ENCODE peak calls at places on chromosomes 4 and X, in ten cellular contexts. N is uterus, Y is dorsolateral prefrontal cortex, W is brain microvascular endothelial cell, I is endodermal cell, V is stomach, A is right lobe of liver, B is RWPE2, D is AG04450, Q is upper lobe of right lung. S is an unnamed sample.

GRCh38 chrX:57587607-57588006 is 4.2 kb upstream of the ZXDB start:
- DNase-seq in N (no peak), Y (no peak), W (no peak), I (no peak), V (no peak), A (no peak), B (no peak), D (no peak), Q (no peak), S (no peak)

GRCh38 chrX:2708016-2708415 is 16.9 kb downstream of the CD99 start:
- DNase-seq in N (no peak), Y (no peak), W (no peak), I (peak), V (no peak), A (no peak), B (no peak), D (no peak), Q (no peak), S (no peak)

GRCh38 chr4:107392951-107393350 is 327.1 kb downstream of the PAPSS1 start:
- DNase-seq in N (no peak), Y (no peak), W (no peak), I (no peak), V (no peak), A (no peak), B (no peak), D (no peak), Q (no peak), S (no peak)

GRCh38 chr4:5712517-5712916 is 1.5 kb downstream of the EVC start:
- DNase-seq in N (no peak), Y (no peak), W (peak), I (peak), V (no peak), A (no peak), B (no peak), D (no peak), Q (no peak), S (no peak)

GRCh38 chr4:129092636-129093172 is 635 bp downstream of the SCLT1 start:
- DNase-seq in N (no peak), Y (no peak), W (peak), I (no peak), V (no peak), A (no peak), B (no peak), D (no peak), Q (no peak), S (no peak)

GRCh38 chrX:68826113-68826980 is 2.5 kb upstream of the EFNB1 start:
- DNase-seq in N (no peak), Y (no peak), W (no peak), I (no peak), V (no peak), A (peak), B (no peak), D (no peak), Q (no peak), S (no peak)

GRCh38 chrX:7218321-7219152 is 70.6 kb upstream of the PUDP start:
- DNase-seq in N (no peak), Y (no peak), W (no peak), I (no peak), V (no peak), A (no peak), B (no peak), D (no peak), Q (no peak), S (no peak)

GRCh38 chr4:73222466-73223257 is 35.9 kb downstream of the ANKRD17 start:
- DNase-seq in N (peak), Y (peak), W (peak), I (peak), V (peak), A (no peak), B (no peak), D (peak), Q (no peak), S (peak)

GRCh38 chr4:187547281-187547680 is 448.3 kb upstream of the ZFP42 start:
- DNase-seq in N (no peak), Y (no peak), W (no peak), I (no peak), V (no peak), A (no peak), B (no peak), D (no peak), Q (no peak), S (no peak)

GRCh38 chrX:14801136-14801535 is 71.7 kb downstream of the FANCB start:
- DNase-seq in N (no peak), Y (no peak), W (no peak), I (no peak), V (no peak), A (no peak), B (no peak), D (no peak), Q (no peak), S (no peak)

GRCh38 chr4:7677799-7678301 is 243.1 kb upstream of the PSAPL1 start:
- DNase-seq in N (no peak), Y (peak), W (no peak), I (no peak), V (no peak), A (peak), B (no peak), D (no peak), Q (no peak), S (no peak)

GRCh38 chr4:164188236-164188635 is 565.7 kb upstream of the SMIM31 start:
- DNase-seq in N (no peak), Y (no peak), W (no peak), I (no peak), V (no peak), A (no peak), B (no peak), D (no peak), Q (no peak), S (no peak)

GRCh38 chr4:184439856-184440592 is 34.3 kb downstream of the IRF2 start:
- DNase-seq in N (no peak), Y (no peak), W (peak), I (peak), V (peak), A (no peak), B (no peak), D (peak), Q (no peak), S (peak)

GRCh38 chr4:155392486-155393184 is 15.9 kb upstream of the MAP9 start:
- DNase-seq in N (no peak), Y (no peak), W (peak), I (no peak), V (no peak), A (no peak), B (no peak), D (peak), Q (no peak), S (no peak)

GRCh38 chr4:159697322-159698283 is 594.7 kb downstream of the RAPGEF2 start:
- DNase-seq in N (no peak), Y (no peak), W (no peak), I (no peak), V (no peak), A (no peak), B (no peak), D (no peak), Q (no peak), S (no peak)

GRCh38 chr4:19473569-19473968 is 778.1 kb upstream of the SLIT2 start:
- DNase-seq in N (no peak), Y (no peak), W (no peak), I (no peak), V (no peak), A (no peak), B (no peak), D (no peak), Q (no peak), S (no peak)

GRCh38 chr4:89788243-89789072 is 48.5 kb downstream of the SNCA start:
- DNase-seq in N (peak), Y (no peak), W (peak), I (no peak), V (no peak), A (no peak), B (no peak), D (no peak), Q (no peak), S (no peak)

GRCh38 chrX:123909498-123909897 is 49.6 kb downstream of the XIAP start:
- DNase-seq in N (no peak), Y (no peak), W (no peak), I (no peak), V (no peak), A (no peak), B (no peak), D (peak), Q (no peak), S (no peak)

GRCh38 chr4:39043058-39043696 is 11.0 kb upstream of the TMEM156 start:
- DNase-seq in N (no peak), Y (no peak), W (peak), I (no peak), V (no peak), A (peak), B (no peak), D (no peak), Q (no peak), S (no peak)

GRCh38 chr4:10084651-10085320 is 31.8 kb downstream of the WDR1 start:
- DNase-seq in N (peak), Y (peak), W (no peak), I (no peak), V (no peak), A (peak), B (peak), D (no peak), Q (peak), S (no peak)

GRCh38 chr4:183297675-183298074 is 22.4 kb downstream of the CLDN22 start:
- DNase-seq in N (no peak), Y (no peak), W (no peak), I (no peak), V (no peak), A (no peak), B (no peak), D (no peak), Q (no peak), S (no peak)

GRCh38 chr4:141643557-141643956 is 7.2 kb downstream of the IL15 start:
- DNase-seq in N (no peak), Y (no peak), W (peak), I (no peak), V (no peak), A (no peak), B (no peak), D (no peak), Q (no peak), S (no peak)

GRCh38 chr4:173205656-173206055 is 37.0 kb downstream of the GALNT7 start:
- DNase-seq in N (no peak), Y (no peak), W (no peak), I (no peak), V (no peak), A (no peak), B (no peak), D (no peak), Q (no peak), S (no peak)

GRCh38 chrX:20330545-20330944 is 63.8 kb upstream of the RPS6KA3 start:
- DNase-seq in N (no peak), Y (no peak), W (no peak), I (no peak), V (no peak), A (no peak), B (no peak), D (no peak), Q (no peak), S (no peak)

GRCh38 chrX:100895365-100896075 is 21.4 kb upstream of the NOX1 start:
- DNase-seq in N (no peak), Y (no peak), W (peak), I (peak), V (peak), A (no peak), B (no peak), D (no peak), Q (no peak), S (no peak)

GRCh38 chr4:185004562-185005208 is 13.6 kb upstream of the HELT start:
- DNase-seq in N (peak), Y (no peak), W (no peak), I (peak), V (peak), A (peak), B (no peak), D (no peak), Q (peak), S (no peak)

GRCh38 chrX:153984351-153985178 is 12.0 kb downstream of the TMEM187 start:
- DNase-seq in N (no peak), Y (no peak), W (no peak), I (no peak), V (no peak), A (no peak), B (no peak), D (no peak), Q (no peak), S (no peak)

GRCh38 chr4:31045724-31046318 is 325.7 kb downstream of the PCDH7 start:
- DNase-seq in N (no peak), Y (no peak), W (peak), I (peak), V (peak), A (no peak), B (no peak), D (no peak), Q (no peak), S (no peak)

GRCh38 chrX:150508018-150508417 is 60.4 kb upstream of the MTM1 start:
- DNase-seq in N (no peak), Y (no peak), W (no peak), I (no peak), V (no peak), A (no peak), B (no peak), D (no peak), Q (no peak), S (peak)
- H3K27ac ChIP-seq in N (peak), Y (no peak), W (no peak), I (no peak), V (peak), A (peak), B (no peak), D (no peak), Q (peak), S (peak)

DNA sequence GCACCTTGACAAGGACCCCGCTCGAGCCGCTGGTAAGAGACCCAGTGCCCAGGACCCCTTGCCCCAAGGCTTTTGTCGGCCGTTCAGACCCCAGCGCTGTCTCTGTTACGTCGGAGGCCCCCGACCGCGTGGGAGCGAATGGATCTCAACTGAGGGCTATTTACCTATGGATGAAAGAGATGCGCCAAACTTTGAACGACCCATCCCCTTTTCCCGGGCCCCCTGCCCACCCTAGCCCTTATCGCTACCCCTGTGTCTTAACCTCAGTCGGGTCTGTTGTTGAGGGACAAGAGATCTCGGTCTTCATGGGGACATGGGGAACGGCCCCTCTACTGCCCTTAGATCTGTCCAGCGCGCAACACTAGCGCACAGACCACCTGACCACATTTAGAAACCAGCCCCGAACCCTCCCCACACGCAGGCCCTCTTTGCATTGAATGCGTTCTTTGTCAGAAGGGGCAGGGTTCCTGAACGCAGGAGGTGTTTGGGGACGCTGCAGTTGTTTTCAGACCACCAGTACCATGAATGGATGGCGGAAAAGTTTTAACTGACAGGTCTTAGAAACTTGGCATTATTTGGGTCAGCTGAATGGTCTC is 617 bp downstream of the ARL9 start:
- DNase-seq in N (no peak), Y (no peak), W (no peak), I (peak), V (no peak), A (no peak), B (no peak), D (no peak), Q (no peak), S (no peak)
- H3K27ac ChIP-seq in N (peak), Y (no peak), W (peak), I (no peak), V (no peak), A (no peak), B (no peak), D (no peak), Q (no peak), S (no peak)

GRCh38 chrX:49071877-49072711 is 1.7 kb downstream of the PRAF2 start:
- DNase-seq in N (peak), Y (peak), W (peak), I (peak), V (peak), A (no peak), B (no peak), D (no peak), Q (peak), S (no peak)
- H3K27ac ChIP-seq in N (peak), Y (no peak), W (no peak), I (no peak), V (peak), A (no peak), B (peak), D (no peak), Q (no peak), S (no peak)

GRCh38 chr4:94650690-94651089 is 107.1 kb upstream of the BMPR1B start:
- DNase-seq in N (no peak), Y (no peak), W (no peak), I (no peak), V (no peak), A (no peak), B (no peak), D (no peak), Q (no peak), S (no peak)
- H3K27ac ChIP-seq in N (peak), Y (no peak), W (no peak), I (no peak), V (no peak), A (peak), B (no peak), D (no peak), Q (no peak), S (no peak)

GRCh38 chr4:151674804-151675290 is 86.0 kb downstream of the GATB start:
- DNase-seq in N (peak), Y (peak), W (no peak), I (peak), V (peak), A (peak), B (no peak), D (no peak), Q (peak), S (peak)

GRCh38 chr4:151678048-151678853 is 82.6 kb downstream of the GATB start:
- DNase-seq in N (no peak), Y (no peak), W (no peak), I (no peak), V (no peak), A (no peak), B (no peak), D (no peak), Q (no peak), S (no peak)

GRCh38 chr4:151677193-151677592 is 83.6 kb downstream of the GATB start:
- DNase-seq in N (no peak), Y (no peak), W (no peak), I (no peak), V (no peak), A (no peak), B (no peak), D (no peak), Q (no peak), S (no peak)

GRCh38 chr4:151675366-151676060 is 85.3 kb downstream of the GATB start:
- DNase-seq in N (no peak), Y (no peak), W (no peak), I (no peak), V (no peak), A (no peak), B (no peak), D (no peak), Q (no peak), S (no peak)

GRCh38 chr4:151676301-151676700 is 84.5 kb downstream of the GATB start:
- DNase-seq in N (no peak), Y (no peak), W (peak), I (no peak), V (no peak), A (no peak), B (no peak), D (peak), Q (no peak), S (no peak)
- H3K27ac ChIP-seq in N (no peak), Y (peak), W (no peak), I (peak), V (no peak), A (no peak), B (peak), D (peak), Q (no peak), S (no peak)

DNA sequence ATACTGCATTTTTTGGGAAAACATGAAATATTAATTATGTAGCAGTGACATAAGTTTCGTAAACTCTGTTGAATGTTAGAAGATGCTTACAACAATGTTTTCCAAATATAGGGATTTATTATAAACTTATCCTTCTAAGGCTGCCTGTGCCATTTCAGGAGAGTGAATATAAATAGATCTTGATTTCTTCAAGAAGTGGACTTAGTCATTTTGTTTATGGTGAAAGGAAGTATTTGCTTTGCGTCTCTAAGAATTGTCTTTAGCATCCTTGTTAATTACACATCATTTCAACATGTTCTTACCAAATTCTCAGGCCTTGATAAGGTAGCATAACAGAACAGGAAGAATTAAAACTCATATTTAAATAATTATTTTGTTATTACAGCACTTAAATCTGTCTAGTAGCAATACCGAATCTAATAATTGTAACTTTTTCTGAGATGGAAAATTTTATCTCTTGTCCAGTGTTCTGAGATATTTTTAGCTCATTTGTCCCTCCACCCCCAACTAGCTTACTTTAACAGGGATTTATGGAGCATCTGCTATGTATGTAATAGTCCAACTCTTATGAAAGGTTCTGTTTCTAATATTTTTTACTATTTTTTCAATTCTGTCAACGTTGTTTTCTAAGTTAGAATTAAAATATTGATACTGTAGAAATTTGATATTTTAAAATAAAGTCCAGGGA is 38.0 kb upstream of the NUDT6 start:
- DNase-seq in N (no peak), Y (no peak), W (no peak), I (no peak), V (no peak), A (no peak), B (no peak), D (no peak), Q (no peak), S (no peak)
- H3K27ac ChIP-seq in N (peak), Y (no peak), W (no peak), I (no peak), V (peak), A (no peak), B (no peak), D (no peak), Q (no peak), S (no peak)

GRCh38 chr4:147822128-147822527 is 90.2 kb downstream of the ARHGAP10 start:
- DNase-seq in N (peak), Y (no peak), W (no peak), I (no peak), V (peak), A (peak), B (peak), D (no peak), Q (peak), S (no peak)
- H3K27ac ChIP-seq in N (peak), Y (no peak), W (no peak), I (no peak), V (peak), A (peak), B (peak), D (no peak), Q (peak), S (no peak)

DNA sequence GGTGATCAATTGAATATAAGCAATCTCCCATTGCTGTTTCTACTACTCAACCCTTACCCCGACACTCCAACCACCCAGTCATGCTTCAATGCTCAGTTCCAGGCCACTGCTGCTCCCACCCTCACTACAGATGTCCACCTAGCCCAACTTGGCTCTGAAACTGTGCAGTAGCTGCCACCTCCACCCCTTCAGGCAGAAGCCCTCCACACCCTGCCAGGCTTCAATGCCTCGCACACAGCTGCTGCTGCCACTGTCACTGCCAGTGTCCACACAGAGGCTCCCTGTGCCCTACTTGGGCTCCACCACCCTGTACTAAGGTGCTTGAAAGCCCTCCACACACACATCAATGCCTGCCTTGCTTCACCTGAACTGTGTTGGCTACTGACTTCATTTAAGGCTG is 34.6 kb downstream of the LAMTOR3 start:
- DNase-seq in N (no peak), Y (no peak), W (no peak), I (no peak), V (no peak), A (no peak), B (no peak), D (no peak), Q (no peak), S (no peak)
- H3K27ac ChIP-seq in N (no peak), Y (no peak), W (no peak), I (no peak), V (no peak), A (no peak), B (no peak), D (no peak), Q (no peak), S (no peak)

S was measured in substantia nigra.